ENCODE peak calls at places on chromosomes 5 and 9, in nine cellular contexts. One of them, this sample, is unnamed.

GRCh38 chr9:3777137-3777536 is 251.3 kb upstream of the RFX3 start:
- DNase-seq in sigmoid colon: no peak
- DNase-seq in endothelial cell of umbilical vein: no peak
- DNase-seq in transverse colon: no peak
- DNase-seq in GM12878: no peak
- DNase-seq in SK-N-SH: no peak
- DNase-seq in GM23338: no peak
- DNase-seq in K562: no peak
- DNase-seq in breast epithelium: no peak
- DNase-seq in this sample: no peak

GRCh38 chr5:32542216-32543059 is 42.9 kb upstream of the SUB1 start:
- DNase-seq in sigmoid colon: no peak
- DNase-seq in endothelial cell of umbilical vein: no peak
- DNase-seq in transverse colon: no peak
- DNase-seq in GM12878: peak
- DNase-seq in SK-N-SH: no peak
- DNase-seq in GM23338: no peak
- DNase-seq in K562: peak
- DNase-seq in breast epithelium: no peak
- DNase-seq in this sample: no peak

GRCh38 chr5:82291429-82291828 is 13.3 kb upstream of the RPS23 start:
- DNase-seq in sigmoid colon: no peak
- DNase-seq in endothelial cell of umbilical vein: no peak
- DNase-seq in transverse colon: no peak
- DNase-seq in GM12878: no peak
- DNase-seq in SK-N-SH: no peak
- DNase-seq in GM23338: no peak
- DNase-seq in K562: no peak
- DNase-seq in breast epithelium: no peak
- DNase-seq in this sample: no peak

GRCh38 chr9:21097817-21098216 is 20.1 kb upstream of the IFNB1 start:
- DNase-seq in sigmoid colon: no peak
- DNase-seq in endothelial cell of umbilical vein: no peak
- DNase-seq in transverse colon: no peak
- DNase-seq in GM12878: no peak
- DNase-seq in SK-N-SH: no peak
- DNase-seq in GM23338: no peak
- DNase-seq in K562: no peak
- DNase-seq in breast epithelium: no peak
- DNase-seq in this sample: no peak

GRCh38 chr5:139648205-139649081 is at the start of gene CXXC5:
- DNase-seq in sigmoid colon: peak
- DNase-seq in endothelial cell of umbilical vein: peak
- DNase-seq in transverse colon: peak
- DNase-seq in GM12878: no peak
- DNase-seq in SK-N-SH: peak
- DNase-seq in GM23338: peak
- DNase-seq in K562: peak
- DNase-seq in breast epithelium: peak
- DNase-seq in this sample: peak

GRCh38 chr5:82465235-82465634 is 187.1 kb upstream of the RPS23 start:
- DNase-seq in sigmoid colon: no peak
- DNase-seq in endothelial cell of umbilical vein: no peak
- DNase-seq in transverse colon: no peak
- DNase-seq in GM12878: no peak
- DNase-seq in SK-N-SH: no peak
- DNase-seq in GM23338: no peak
- DNase-seq in K562: no peak
- DNase-seq in breast epithelium: no peak
- DNase-seq in this sample: no peak

GRCh38 chr5:38697013-38697412 is 140.6 kb upstream of the LIFR start:
- DNase-seq in sigmoid colon: no peak
- DNase-seq in endothelial cell of umbilical vein: peak
- DNase-seq in transverse colon: no peak
- DNase-seq in GM12878: no peak
- DNase-seq in SK-N-SH: no peak
- DNase-seq in GM23338: peak
- DNase-seq in K562: no peak
- DNase-seq in breast epithelium: no peak
- DNase-seq in this sample: no peak

GRCh38 chr9:92947268-92948031 is at the start of gene FGD3:
- DNase-seq in sigmoid colon: no peak
- DNase-seq in endothelial cell of umbilical vein: no peak
- DNase-seq in transverse colon: no peak
- DNase-seq in GM12878: no peak
- DNase-seq in SK-N-SH: peak
- DNase-seq in GM23338: peak
- DNase-seq in K562: no peak
- DNase-seq in breast epithelium: peak
- DNase-seq in this sample: peak

GRCh38 chr5:60959156-60959555 is 14.2 kb downstream of the NDUFAF2 start:
- DNase-seq in sigmoid colon: no peak
- DNase-seq in endothelial cell of umbilical vein: peak
- DNase-seq in transverse colon: no peak
- DNase-seq in GM12878: no peak
- DNase-seq in SK-N-SH: peak
- DNase-seq in GM23338: no peak
- DNase-seq in K562: no peak
- DNase-seq in breast epithelium: no peak
- DNase-seq in this sample: no peak

GRCh38 chr5:73451218-73452130 is 2.9 kb upstream of the FOXD1 start:
- DNase-seq in sigmoid colon: no peak
- DNase-seq in endothelial cell of umbilical vein: peak
- DNase-seq in transverse colon: peak
- DNase-seq in GM12878: no peak
- DNase-seq in SK-N-SH: peak
- DNase-seq in GM23338: peak
- DNase-seq in K562: peak
- DNase-seq in breast epithelium: peak
- DNase-seq in this sample: peak

GRCh38 chr9:115689331-115689730 is 464.3 kb upstream of the PAPPA start:
- DNase-seq in sigmoid colon: no peak
- DNase-seq in endothelial cell of umbilical vein: no peak
- DNase-seq in transverse colon: no peak
- DNase-seq in GM12878: no peak
- DNase-seq in SK-N-SH: no peak
- DNase-seq in GM23338: no peak
- DNase-seq in K562: no peak
- DNase-seq in breast epithelium: no peak
- DNase-seq in this sample: no peak

GRCh38 chr9:115691097-115691496 is 462.5 kb upstream of the PAPPA start:
- DNase-seq in sigmoid colon: no peak
- DNase-seq in endothelial cell of umbilical vein: no peak
- DNase-seq in transverse colon: no peak
- DNase-seq in GM12878: no peak
- DNase-seq in SK-N-SH: no peak
- DNase-seq in GM23338: no peak
- DNase-seq in K562: no peak
- DNase-seq in breast epithelium: no peak
- DNase-seq in this sample: no peak

GRCh38 chr9:115694014-115694413 is 459.6 kb upstream of the PAPPA start:
- DNase-seq in sigmoid colon: no peak
- DNase-seq in endothelial cell of umbilical vein: no peak
- DNase-seq in transverse colon: peak
- DNase-seq in GM12878: no peak
- DNase-seq in SK-N-SH: no peak
- DNase-seq in GM23338: peak
- DNase-seq in K562: no peak
- DNase-seq in breast epithelium: no peak
- DNase-seq in this sample: no peak

GRCh38 chr9:115694991-115695390 is 458.6 kb upstream of the PAPPA start:
- DNase-seq in sigmoid colon: no peak
- DNase-seq in endothelial cell of umbilical vein: no peak
- DNase-seq in transverse colon: no peak
- DNase-seq in GM12878: no peak
- DNase-seq in SK-N-SH: no peak
- DNase-seq in GM23338: no peak
- DNase-seq in K562: no peak
- DNase-seq in breast epithelium: no peak
- DNase-seq in this sample: no peak

DNA sequence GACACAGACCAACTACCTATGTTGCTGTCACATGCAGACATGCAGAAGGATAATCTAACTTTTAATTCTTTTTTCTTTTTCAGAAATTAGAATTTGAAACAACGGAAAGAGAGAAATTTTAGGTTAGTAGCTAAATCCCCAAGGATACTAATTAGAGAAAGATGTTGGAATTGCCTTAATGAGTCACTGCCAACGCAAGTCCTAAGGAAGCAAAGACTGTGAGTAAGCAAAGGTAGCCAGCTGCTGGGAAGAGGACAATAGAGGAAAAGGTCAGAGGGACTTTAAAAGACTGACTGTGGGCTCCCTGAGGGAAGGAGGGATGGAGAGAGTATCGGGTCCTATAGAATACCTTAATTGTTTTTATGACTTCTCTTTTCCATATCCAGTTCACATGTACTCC is 461.9 kb upstream of the PAPPA start:
- DNase-seq in sigmoid colon: no peak
- DNase-seq in endothelial cell of umbilical vein: no peak
- DNase-seq in transverse colon: no peak
- DNase-seq in GM12878: no peak
- DNase-seq in SK-N-SH: no peak
- DNase-seq in GM23338: no peak
- DNase-seq in K562: no peak
- DNase-seq in breast epithelium: no peak
- DNase-seq in this sample: no peak
- TF ChIP-seq POLR2AphosphoS5 in sigmoid colon: no peak
- TF ChIP-seq POLR2AphosphoS5 in endothelial cell of umbilical vein: no peak
- TF ChIP-seq POLR2AphosphoS5 in transverse colon: no peak
- TF ChIP-seq POLR2AphosphoS5 in GM12878: no peak
- TF ChIP-seq POLR2AphosphoS5 in SK-N-SH: peak
- TF ChIP-seq POLR2AphosphoS5 in GM23338: no peak
- TF ChIP-seq POLR2AphosphoS5 in K562: no peak
- TF ChIP-seq POLR2AphosphoS5 in breast epithelium: no peak
- TF ChIP-seq POLR2AphosphoS5 in this sample: no peak

DNA sequence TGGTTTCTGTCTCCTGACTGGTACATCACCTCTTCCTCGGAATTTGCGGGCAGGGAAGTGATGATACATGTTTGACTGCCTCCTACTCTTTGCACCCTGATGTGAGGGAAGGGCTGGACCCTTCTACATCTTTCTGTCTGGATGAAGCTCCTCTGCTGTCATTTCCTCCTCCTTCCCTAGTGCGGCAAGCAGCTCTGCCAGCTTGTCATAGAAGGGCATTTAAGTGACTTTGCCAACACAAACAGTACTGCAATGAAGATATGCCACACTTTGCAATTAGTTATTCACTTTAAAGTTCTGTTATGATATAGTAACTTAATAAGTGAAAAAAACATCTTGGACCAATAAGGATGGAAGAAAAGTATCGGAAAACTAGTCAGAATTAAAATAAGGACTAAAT is 48.5 kb upstream of the ABL1 start:
- DNase-seq in sigmoid colon: no peak
- DNase-seq in endothelial cell of umbilical vein: peak
- DNase-seq in transverse colon: no peak
- DNase-seq in GM12878: no peak
- DNase-seq in SK-N-SH: no peak
- DNase-seq in GM23338: no peak
- DNase-seq in K562: no peak
- DNase-seq in breast epithelium: no peak
- DNase-seq in this sample: no peak
- TF ChIP-seq POLR2AphosphoS5 in sigmoid colon: no peak
- TF ChIP-seq POLR2AphosphoS5 in endothelial cell of umbilical vein: no peak
- TF ChIP-seq POLR2AphosphoS5 in transverse colon: no peak
- TF ChIP-seq POLR2AphosphoS5 in GM12878: no peak
- TF ChIP-seq POLR2AphosphoS5 in SK-N-SH: no peak
- TF ChIP-seq POLR2AphosphoS5 in GM23338: no peak
- TF ChIP-seq POLR2AphosphoS5 in K562: no peak
- TF ChIP-seq POLR2AphosphoS5 in breast epithelium: no peak
- TF ChIP-seq POLR2AphosphoS5 in this sample: no peak

DNA sequence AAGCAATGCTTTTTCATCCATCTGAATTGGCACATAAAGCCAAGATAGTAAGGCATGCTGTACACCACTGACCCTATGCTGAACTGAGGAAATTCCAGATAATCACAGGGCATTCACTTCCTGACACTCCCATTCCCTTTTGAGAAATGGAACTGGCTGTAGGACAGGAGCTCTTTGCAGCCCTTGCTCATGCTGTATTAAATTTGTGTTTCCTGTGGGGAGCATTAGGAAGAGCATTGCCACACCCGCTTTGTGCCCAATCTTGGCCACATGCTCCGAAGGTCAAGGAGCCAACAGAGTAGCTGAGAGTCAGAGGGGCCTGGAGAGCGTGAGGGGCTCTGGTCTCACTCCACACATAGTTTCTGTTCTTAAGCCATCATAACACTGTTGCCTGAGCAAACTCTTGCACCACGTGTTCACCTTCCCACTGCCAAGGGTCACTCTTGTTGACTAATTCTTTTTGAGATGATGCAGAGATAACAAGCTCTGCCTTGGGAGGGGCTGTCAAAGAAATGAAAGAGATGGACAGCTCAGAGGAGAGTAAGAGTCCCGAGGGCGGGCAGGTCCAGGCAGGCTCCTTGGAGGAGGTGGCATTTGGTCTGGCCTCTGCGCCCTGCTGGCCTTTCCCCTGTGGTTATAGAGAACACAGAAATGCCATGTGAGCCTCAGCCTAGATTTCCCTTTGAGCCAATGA is 31.7 kb upstream of the ARAP3 start:
- DNase-seq in sigmoid colon: no peak
- DNase-seq in endothelial cell of umbilical vein: peak
- DNase-seq in transverse colon: no peak
- DNase-seq in GM12878: no peak
- DNase-seq in SK-N-SH: no peak
- DNase-seq in GM23338: no peak
- DNase-seq in K562: no peak
- DNase-seq in breast epithelium: no peak
- DNase-seq in this sample: no peak
- TF ChIP-seq POLR2AphosphoS5 in sigmoid colon: no peak
- TF ChIP-seq POLR2AphosphoS5 in endothelial cell of umbilical vein: no peak
- TF ChIP-seq POLR2AphosphoS5 in transverse colon: peak
- TF ChIP-seq POLR2AphosphoS5 in GM12878: no peak
- TF ChIP-seq POLR2AphosphoS5 in SK-N-SH: no peak
- TF ChIP-seq POLR2AphosphoS5 in GM23338: no peak
- TF ChIP-seq POLR2AphosphoS5 in K562: no peak
- TF ChIP-seq POLR2AphosphoS5 in breast epithelium: no peak
- TF ChIP-seq POLR2AphosphoS5 in this sample: no peak

DNA sequence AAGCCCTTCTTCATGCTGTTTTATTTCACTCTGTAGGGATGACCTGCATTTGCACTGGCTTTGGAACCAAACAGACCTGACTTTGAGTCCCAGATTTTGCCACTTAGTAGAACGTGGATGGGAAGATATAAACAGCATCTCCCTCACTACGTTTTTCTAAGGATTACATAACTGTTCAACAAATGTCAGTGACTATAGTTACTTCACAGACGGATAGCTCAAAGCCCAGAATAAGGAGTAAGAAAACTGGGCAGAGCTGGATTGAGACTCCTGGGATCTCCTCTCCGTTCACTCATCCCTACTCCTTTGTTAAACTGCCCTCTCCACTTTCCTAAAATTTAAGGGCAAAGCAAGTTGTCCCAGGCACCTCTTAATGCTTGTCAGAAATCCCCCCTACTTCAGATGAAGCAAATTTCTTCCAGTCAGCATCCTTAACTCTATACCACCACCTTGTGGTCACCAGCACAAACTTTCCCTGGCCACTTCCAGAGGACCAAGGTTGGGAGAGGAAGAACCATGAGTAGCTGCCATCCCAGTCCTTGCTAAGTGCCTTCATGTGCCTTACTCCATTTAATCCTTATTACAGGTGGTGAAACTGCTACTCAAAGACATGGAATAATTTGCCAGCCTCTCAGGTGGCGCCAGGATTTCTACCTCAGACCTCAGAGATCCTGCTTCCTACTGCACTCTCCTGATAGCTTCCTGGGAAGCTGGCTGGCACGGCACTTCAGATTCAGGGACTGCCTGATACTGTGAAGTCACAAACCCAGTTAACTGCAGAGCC is 38.4 kb downstream of the EGR1 start:
- DNase-seq in sigmoid colon: no peak
- DNase-seq in endothelial cell of umbilical vein: peak
- DNase-seq in transverse colon: peak
- DNase-seq in GM12878: peak
- DNase-seq in SK-N-SH: peak
- DNase-seq in GM23338: peak
- DNase-seq in K562: peak
- DNase-seq in breast epithelium: no peak
- DNase-seq in this sample: no peak
- TF ChIP-seq POLR2AphosphoS5 in sigmoid colon: no peak
- TF ChIP-seq POLR2AphosphoS5 in endothelial cell of umbilical vein: no peak
- TF ChIP-seq POLR2AphosphoS5 in transverse colon: no peak
- TF ChIP-seq POLR2AphosphoS5 in GM12878: no peak
- TF ChIP-seq POLR2AphosphoS5 in SK-N-SH: no peak
- TF ChIP-seq POLR2AphosphoS5 in GM23338: no peak
- TF ChIP-seq POLR2AphosphoS5 in K562: peak
- TF ChIP-seq POLR2AphosphoS5 in breast epithelium: no peak
- TF ChIP-seq POLR2AphosphoS5 in this sample: no peak

This sample was measured in upper lobe of left lung.